ENCODE peak calls at places on chromosomes 2 and 18, in four cellular contexts. J is PC-3, A is dorsolateral prefrontal cortex, G is cardiac fibroblast. Y is an unnamed sample.

GRCh38 chr2:99088017-99088416 is 53.5 kb upstream of the C2orf15 start:
- DNase-seq in A (no peak), G (no peak), J (no peak), Y (no peak)

GRCh38 chr2:41119489-41119888 is 667.6 kb upstream of the SLC8A1 start:
- DNase-seq in A (no peak), G (no peak), J (no peak), Y (no peak)

GRCh38 chr2:7572460-7572859 is 655.2 kb downstream of the RNF144A start:
- DNase-seq in A (no peak), G (no peak), J (no peak), Y (no peak)

GRCh38 chr2:43193996-43194869 is 32.2 kb downstream of the ZFP36L2 start:
- DNase-seq in G (no peak), J (no peak), A (no peak), Y (no peak)

GRCh38 chr2:3464401-3465005 is 54.8 kb downstream of the ADI1 start:
- DNase-seq in J (no peak), G (no peak), A (peak), Y (no peak)

GRCh38 chr2:197024206-197024605 is 97.7 kb upstream of the PGAP1 start:
- DNase-seq in G (no peak), J (peak), A (no peak), Y (no peak)

GRCh38 chr2:196233033-196233807 is 61.8 kb upstream of the STK17B start:
- DNase-seq in J (peak), A (no peak), G (peak), Y (peak)

GRCh38 chr2:102141011-102141914 is 1.3 kb upstream of the IL1R1 start:
- DNase-seq in G (peak), J (no peak), A (no peak), Y (no peak)

GRCh38 chr2:2056531-2056930 is 274.5 kb downstream of the MYT1L start:
- DNase-seq in G (no peak), J (no peak), A (no peak), Y (no peak)

GRCh38 chr18:76491436-76491800 is 3.6 kb downstream of the ZNF516 start:
- DNase-seq in G (peak), A (no peak), J (no peak), Y (peak)

GRCh38 chr18:35933982-35934381 is 38.5 kb upstream of the RMP24 start:
- DNase-seq in A (no peak), J (peak), G (no peak), Y (peak)

GRCh38 chr2:191565647-191566198 is 112.2 kb upstream of the NABP1 start:
- DNase-seq in J (no peak), A (no peak), G (no peak), Y (no peak)

GRCh38 chr2:157792345-157793052 is 83.6 kb downstream of the ACVR1 start:
- DNase-seq in J (peak), A (no peak), G (peak), Y (peak)

GRCh38 chr2:33213244-33213643 is 263.2 kb upstream of the RASGRP3 start:
- DNase-seq in G (no peak), A (no peak), J (no peak), Y (no peak)

GRCh38 chr18:3595282-3596273 is 145.6 kb downstream of the TGIF1 start:
- DNase-seq in A (no peak), J (peak), G (peak), Y (peak)

GRCh38 chr18:71008257-71008656 is 719.4 kb downstream of the SOCS6 start:
- DNase-seq in A (no peak), J (no peak), G (no peak), Y (no peak)

GRCh38 chr18:23068692-23069305 is 66.5 kb upstream of the CABLES1 start:
- DNase-seq in J (no peak), A (no peak), G (no peak), Y (no peak)

GRCh38 chr2:24972315-24972958 is 682 bp upstream of the DNAJC27 start:
- DNase-seq in J (peak), G (peak), A (no peak), Y (peak)

GRCh38 chr2:143745060-143745459 is 615.8 kb downstream of the ARHGAP15 start:
- DNase-seq in J (peak), G (no peak), A (no peak), Y (no peak)

GRCh38 chr2:158781562-158781961 is 13.6 kb upstream of the DAPL1 start:
- DNase-seq in J (no peak), A (no peak), G (peak), Y (peak)

GRCh38 chr2:162073776-162074578 is at the start of gene DPP4:
- DNase-seq in J (peak), A (no peak), G (peak), Y (no peak)

GRCh38 chr2:108621689-108622681 is 87.7 kb downstream of the LIMS1 start:
- DNase-seq in A (no peak), J (no peak), G (no peak), Y (no peak)

GRCh38 chr18:41569867-41570266 is 385.2 kb upstream of the PIK3C3 start:
- DNase-seq in G (no peak), A (no peak), J (peak), Y (no peak)

GRCh38 chr2:11013196-11013595 is 101.5 kb downstream of the KCNF1 start:
- DNase-seq in G (no peak), A (no peak), J (no peak), Y (no peak)

GRCh38 chr18:55384115-55384514 is 203.9 kb downstream of the TCF4 start:
- DNase-seq in A (no peak), J (no peak), G (no peak), Y (no peak)

GRCh38 chr2:42933824-42934254 is 141.5 kb upstream of the HAAO start:
- DNase-seq in A (peak), J (no peak), G (no peak), Y (no peak)

GRCh38 chr2:206840999-206841398 is 75.6 kb downstream of the FASTKD2 start:
- DNase-seq in A (no peak), J (peak), G (no peak), Y (no peak)

GRCh38 chr2:11750917-11751316 is 4.5 kb downstream of the LPIN1 start:
- DNase-seq in G (no peak), J (no peak), A (no peak), Y (peak)

DNA sequence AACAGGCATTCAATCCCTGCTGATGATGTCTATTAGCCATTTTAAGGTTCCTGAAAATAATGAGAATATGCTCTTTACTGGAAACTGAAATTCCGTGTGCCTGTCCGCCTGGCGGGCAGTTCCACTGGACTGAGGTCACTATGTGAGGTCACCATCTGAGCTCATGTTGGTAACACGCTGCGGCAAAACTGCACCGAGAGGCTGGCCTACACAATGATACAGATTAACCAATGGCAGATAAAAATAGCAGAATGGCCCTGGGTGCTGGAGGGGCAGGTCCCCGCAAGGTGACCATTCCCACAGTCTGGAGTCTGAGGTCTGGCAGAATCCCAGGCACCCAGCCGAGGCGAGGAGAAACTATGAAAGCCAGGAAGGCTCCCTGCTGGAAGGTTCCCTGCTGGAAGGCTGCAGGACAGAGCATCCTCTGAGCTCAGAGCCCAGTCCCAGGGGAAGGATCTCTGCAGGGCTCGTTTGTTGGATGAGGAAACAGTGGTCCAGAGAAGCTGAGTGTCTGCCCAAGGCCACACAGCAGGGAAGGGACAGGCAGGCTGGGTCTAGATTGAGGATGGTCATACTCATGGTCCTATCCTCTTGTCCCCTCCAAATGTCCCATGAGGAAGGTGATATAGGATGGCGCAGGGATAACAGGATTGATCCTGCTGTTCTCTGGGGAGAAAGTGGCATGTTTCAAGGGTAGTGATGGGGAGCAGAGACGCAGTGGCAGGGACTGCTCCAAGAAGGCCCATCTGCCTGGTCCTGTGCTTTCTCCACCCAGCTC is 24.8 kb downstream of the HS1BP3 start:
- DNase-seq in G (no peak), J (no peak), A (peak), Y (no peak)
- TF ChIP-seq CTCF in G (peak), J (no peak), A (peak), Y (no peak)

GRCh38 chr2:164498841-164499240 is 122.4 kb downstream of the GRB14 start:
- DNase-seq in J (no peak), G (no peak), A (no peak), Y (no peak)

GRCh38 chr2:164496421-164496820 is 124.9 kb downstream of the GRB14 start:
- DNase-seq in J (no peak), G (no peak), A (no peak), Y (no peak)

GRCh38 chr2:164496881-164497280 is 124.4 kb downstream of the GRB14 start:
- DNase-seq in J (no peak), G (no peak), A (no peak), Y (no peak)

GRCh38 chr2:164495491-164496223 is 125.6 kb downstream of the GRB14 start:
- DNase-seq in J (peak), G (peak), A (no peak), Y (peak)
- TF ChIP-seq CTCF in J (peak), G (peak), A (peak), Y (peak)

GRCh38 chr2:36544638-36545338 is 53.2 kb downstream of the FEZ2 start:
- DNase-seq in G (no peak), A (no peak), J (peak), Y (no peak)
- TF ChIP-seq CTCF in G (peak), A (no peak), J (peak), Y (peak)

DNA sequence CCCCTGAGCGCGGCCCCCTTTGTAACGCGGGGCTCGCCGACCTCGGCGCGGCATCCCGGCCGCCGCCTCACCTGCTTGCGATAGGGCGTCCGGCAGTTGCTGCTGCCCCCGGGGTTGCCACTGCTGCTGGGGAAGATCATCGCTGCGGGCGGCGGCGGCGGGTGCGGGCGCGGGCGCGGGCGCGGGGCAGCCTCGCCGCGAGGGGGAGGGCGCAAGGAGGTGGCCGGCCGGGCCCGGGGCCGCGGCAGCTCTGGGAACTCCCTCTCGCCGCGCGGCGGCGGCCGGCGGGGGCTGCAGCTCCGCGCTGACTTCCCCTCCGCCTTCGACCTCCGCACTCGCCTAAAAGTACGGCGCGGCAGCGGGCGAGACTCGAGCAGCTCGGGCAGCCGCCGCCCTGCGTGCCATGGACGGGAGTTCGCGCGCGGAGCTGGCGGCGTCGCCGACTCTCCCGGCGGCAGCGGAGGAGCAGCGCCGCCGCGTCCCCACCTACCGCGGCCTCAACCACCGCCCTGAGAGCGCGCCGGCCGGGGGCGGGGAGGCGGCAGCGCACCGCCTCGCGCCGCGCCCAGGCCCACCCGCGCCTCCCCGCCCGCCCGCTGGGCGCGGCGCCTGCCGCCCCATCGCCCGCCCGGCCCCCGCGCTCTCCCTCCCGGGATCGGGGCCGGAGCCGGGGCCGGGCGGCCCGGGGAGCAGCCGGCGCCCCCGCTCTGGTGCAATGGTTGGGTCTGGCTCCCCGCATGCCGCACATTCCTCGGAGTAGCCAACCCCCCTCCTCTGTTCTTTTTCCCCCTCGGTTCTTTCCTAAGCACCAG is 86.0 kb downstream of the RBMS1 start:
- DNase-seq in J (peak), G (peak), A (no peak), Y (peak)
- TF ChIP-seq CTCF in J (no peak), G (no peak), A (no peak), Y (peak)

GRCh38 chr18:28110924-28111323 is 66.0 kb downstream of the CDH2 start:
- DNase-seq in J (no peak), A (no peak), G (no peak), Y (no peak)

GRCh38 chr18:28109781-28110460 is 67.0 kb downstream of the CDH2 start:
- DNase-seq in A (no peak), J (no peak), G (peak), Y (no peak)

GRCh38 chr18:28112056-28112470 is 64.9 kb downstream of the CDH2 start:
- DNase-seq in J (peak), G (peak), A (no peak), Y (no peak)

GRCh38 chr18:28108254-28108653 is 68.7 kb downstream of the CDH2 start:
- DNase-seq in J (no peak), A (no peak), G (no peak), Y (no peak)

GRCh38 chr18:28108801-28109200 is 68.1 kb downstream of the CDH2 start:
- DNase-seq in J (peak), A (no peak), G (peak), Y (peak)
- TF ChIP-seq CTCF in J (peak), A (no peak), G (no peak), Y (no peak)

DNA sequence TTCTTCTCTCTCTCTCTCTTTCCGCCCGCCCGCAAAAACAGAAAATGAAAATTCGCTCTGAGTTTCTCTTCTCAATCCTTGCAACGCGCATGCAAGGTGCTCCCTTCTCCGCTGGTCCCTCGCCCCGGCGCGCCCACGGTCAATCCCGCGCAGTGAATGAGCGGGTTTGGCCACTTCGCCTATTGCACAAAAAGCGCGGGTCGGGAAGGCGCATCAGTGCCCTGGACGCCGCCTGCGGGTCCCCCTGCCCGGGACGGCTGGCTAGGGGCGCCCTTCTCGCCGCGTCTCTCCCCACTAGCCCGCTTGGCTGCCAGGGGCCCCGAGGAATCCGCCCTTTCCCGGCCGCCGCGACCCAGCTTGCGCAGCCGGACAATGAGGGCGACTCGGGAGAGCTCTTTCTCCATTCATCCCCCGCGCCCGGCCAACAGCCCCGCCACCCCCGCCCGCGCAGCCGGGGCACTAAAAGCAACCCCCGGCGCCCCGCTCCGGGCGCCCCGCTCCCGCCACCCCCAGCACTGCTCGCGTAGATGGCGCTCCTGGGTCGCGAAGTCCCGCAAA is 686 bp downstream of the LAMA1 start:
- DNase-seq in A (no peak), J (no peak), G (no peak), Y (no peak)
- TF ChIP-seq CTCF in A (no peak), J (no peak), G (no peak), Y (no peak)

DNA sequence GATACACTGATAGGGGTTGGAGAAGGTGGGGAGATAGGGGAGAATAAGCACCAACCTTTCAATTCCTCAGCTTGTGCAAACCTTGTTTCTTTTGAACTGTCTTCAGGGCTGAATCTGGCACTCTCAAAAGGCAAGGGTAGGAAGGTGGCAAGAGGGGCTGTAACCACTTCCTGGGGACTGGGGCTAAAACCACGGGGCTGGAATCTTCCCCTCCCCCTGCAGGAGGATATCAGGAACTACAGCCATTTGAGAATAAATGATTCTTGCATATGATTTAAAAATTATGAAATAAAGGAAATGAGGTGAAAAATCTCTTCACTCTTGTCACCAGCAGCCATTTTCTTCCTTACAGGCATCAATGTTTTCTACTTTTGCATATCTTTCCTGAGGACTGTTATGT is 50.8 kb downstream of the ATOH8 start:
- DNase-seq in G (peak), J (peak), A (no peak), Y (peak)
- TF ChIP-seq CTCF in G (peak), J (peak), A (peak), Y (peak)

Y was measured in MCF 10A.